ENCODE peak calls at places on chromosomes 1 and 21, in four cellular contexts. One of them, this sample, is unnamed.

GRCh38 chr1:32127780-32128179 is 19.9 kb downstream of the KPNA6 start:
- DNase-seq in activated CD8-positive, alpha-beta T cell treated with anti-CD3 and anti-CD28 coated beads for 36 hours: no peak
- DNase-seq in right cardiac atrium: no peak
- DNase-seq in NCI-H774: no peak
- DNase-seq in this sample: no peak

GRCh38 chr1:162629651-162630050 is 2.6 kb upstream of the DDR2 start:
- DNase-seq in activated CD8-positive, alpha-beta T cell treated with anti-CD3 and anti-CD28 coated beads for 36 hours: no peak
- DNase-seq in right cardiac atrium: no peak
- DNase-seq in NCI-H774: no peak
- DNase-seq in this sample: peak

GRCh38 chr1:198185101-198185500 is 28.3 kb downstream of the NEK7 start:
- DNase-seq in activated CD8-positive, alpha-beta T cell treated with anti-CD3 and anti-CD28 coated beads for 36 hours: no peak
- DNase-seq in right cardiac atrium: no peak
- DNase-seq in NCI-H774: no peak
- DNase-seq in this sample: no peak

GRCh38 chr1:235741294-235741693 is 91.7 kb upstream of the GNG4 start:
- DNase-seq in activated CD8-positive, alpha-beta T cell treated with anti-CD3 and anti-CD28 coated beads for 36 hours: no peak
- DNase-seq in right cardiac atrium: no peak
- DNase-seq in NCI-H774: no peak
- DNase-seq in this sample: peak

GRCh38 chr1:43648448-43648847 is 1.5 kb upstream of the KDM4A start:
- DNase-seq in activated CD8-positive, alpha-beta T cell treated with anti-CD3 and anti-CD28 coated beads for 36 hours: no peak
- DNase-seq in right cardiac atrium: no peak
- DNase-seq in NCI-H774: no peak
- DNase-seq in this sample: no peak

GRCh38 chr1:99764909-99765308 is 1.5 kb downstream of the FRRS1 start:
- DNase-seq in activated CD8-positive, alpha-beta T cell treated with anti-CD3 and anti-CD28 coated beads for 36 hours: no peak
- DNase-seq in right cardiac atrium: no peak
- DNase-seq in NCI-H774: no peak
- DNase-seq in this sample: no peak

GRCh38 chr21:36790616-36791015 is 91.7 kb downstream of the SIM2 start:
- DNase-seq in activated CD8-positive, alpha-beta T cell treated with anti-CD3 and anti-CD28 coated beads for 36 hours: no peak
- DNase-seq in right cardiac atrium: no peak
- DNase-seq in NCI-H774: no peak
- DNase-seq in this sample: no peak

GRCh38 chr1:41870076-41870562 is 48.6 kb downstream of the HIVEP3 start:
- DNase-seq in activated CD8-positive, alpha-beta T cell treated with anti-CD3 and anti-CD28 coated beads for 36 hours: peak
- DNase-seq in right cardiac atrium: no peak
- DNase-seq in NCI-H774: no peak
- DNase-seq in this sample: peak

GRCh38 chr1:54973205-54973921 is 7.1 kb upstream of the TMEM61 start:
- DNase-seq in activated CD8-positive, alpha-beta T cell treated with anti-CD3 and anti-CD28 coated beads for 36 hours: no peak
- DNase-seq in right cardiac atrium: peak
- DNase-seq in NCI-H774: peak
- DNase-seq in this sample: peak

GRCh38 chr1:31943546-31944184 is 5.5 kb upstream of the PTP4A2 start:
- DNase-seq in activated CD8-positive, alpha-beta T cell treated with anti-CD3 and anti-CD28 coated beads for 36 hours: peak
- DNase-seq in right cardiac atrium: no peak
- DNase-seq in NCI-H774: no peak
- DNase-seq in this sample: no peak

GRCh38 chr1:223827193-223827663 is 18.5 kb downstream of the TP53BP2 start:
- DNase-seq in activated CD8-positive, alpha-beta T cell treated with anti-CD3 and anti-CD28 coated beads for 36 hours: no peak
- DNase-seq in right cardiac atrium: no peak
- DNase-seq in NCI-H774: no peak
- DNase-seq in this sample: peak

GRCh38 chr1:192810253-192810880 is 1.5 kb downstream of the RGS2 start:
- DNase-seq in activated CD8-positive, alpha-beta T cell treated with anti-CD3 and anti-CD28 coated beads for 36 hours: no peak
- DNase-seq in right cardiac atrium: peak
- DNase-seq in NCI-H774: no peak
- DNase-seq in this sample: no peak

GRCh38 chr1:79373481-79374132 is 367.1 kb upstream of the ADGRL4 start:
- DNase-seq in activated CD8-positive, alpha-beta T cell treated with anti-CD3 and anti-CD28 coated beads for 36 hours: no peak
- DNase-seq in right cardiac atrium: peak
- DNase-seq in NCI-H774: peak
- DNase-seq in this sample: peak

GRCh38 chr1:212727386-212728181 is 27.9 kb upstream of the BATF3 start:
- DNase-seq in activated CD8-positive, alpha-beta T cell treated with anti-CD3 and anti-CD28 coated beads for 36 hours: peak
- DNase-seq in right cardiac atrium: no peak
- DNase-seq in NCI-H774: no peak
- DNase-seq in this sample: peak

GRCh38 chr1:97094257-97094972 is 372.8 kb downstream of the PTBP2 start:
- DNase-seq in activated CD8-positive, alpha-beta T cell treated with anti-CD3 and anti-CD28 coated beads for 36 hours: no peak
- DNase-seq in right cardiac atrium: no peak
- DNase-seq in NCI-H774: no peak
- DNase-seq in this sample: peak

GRCh38 chr1:225880210-225880584 is 2.0 kb downstream of the TMEM63A start:
- DNase-seq in activated CD8-positive, alpha-beta T cell treated with anti-CD3 and anti-CD28 coated beads for 36 hours: no peak
- DNase-seq in right cardiac atrium: no peak
- DNase-seq in NCI-H774: peak
- DNase-seq in this sample: no peak

GRCh38 chr1:206555473-206555935 is 48.2 kb downstream of the RASSF5 start:
- DNase-seq in activated CD8-positive, alpha-beta T cell treated with anti-CD3 and anti-CD28 coated beads for 36 hours: peak
- DNase-seq in right cardiac atrium: peak
- DNase-seq in NCI-H774: no peak
- DNase-seq in this sample: no peak

GRCh38 chr1:80155371-80155770 is 1148.8 kb upstream of the ADGRL4 start:
- DNase-seq in activated CD8-positive, alpha-beta T cell treated with anti-CD3 and anti-CD28 coated beads for 36 hours: no peak
- DNase-seq in right cardiac atrium: no peak
- DNase-seq in NCI-H774: no peak
- DNase-seq in this sample: no peak

GRCh38 chr1:207670997-207671396 is 26.1 kb downstream of the CR1L start:
- DNase-seq in activated CD8-positive, alpha-beta T cell treated with anti-CD3 and anti-CD28 coated beads for 36 hours: no peak
- DNase-seq in right cardiac atrium: no peak
- DNase-seq in NCI-H774: no peak
- DNase-seq in this sample: no peak